ENCODE peak calls at places on chromosomes 1 and 21, in six cellular contexts. M, J, A, X, D and G are unnamed samples.

GRCh38 chr1:39272027-39272790 is 67.7 kb downstream of the MACF1 start:
- DNase-seq in M (no peak), J (no peak), A (no peak), X (no peak), D (no peak), G (peak)

GRCh38 chr1:205505791-205506190 is 1.3 kb downstream of the CDK18 start:
- DNase-seq in M (no peak), J (peak), A (no peak), X (no peak), D (peak), G (no peak)

GRCh38 chr21:14453339-14453738 is 70.4 kb upstream of the HSPA13 start:
- DNase-seq in M (no peak), J (no peak), A (no peak), X (no peak), D (no peak), G (no peak)

GRCh38 chr1:230423261-230423660 is 2.9 kb downstream of the PGBD5 start:
- DNase-seq in M (peak), J (no peak), A (no peak), X (no peak), D (no peak), G (no peak)

GRCh38 chr1:117758444-117759316 is 152.8 kb downstream of the TENT5C start:
- DNase-seq in M (peak), J (peak), A (peak), X (peak), D (peak), G (peak)

GRCh38 chr1:38062361-38063288 is 16.0 kb upstream of the POU3F1 start:
- DNase-seq in M (no peak), J (no peak), A (no peak), X (no peak), D (no peak), G (no peak)

GRCh38 chr21:27047331-27048314 is 80.7 kb upstream of the ADAMTS5 start:
- DNase-seq in M (no peak), J (no peak), A (no peak), X (no peak), D (no peak), G (no peak)

GRCh38 chr1:110559157-110559556 is 40.2 kb upstream of the KCNA10 start:
- DNase-seq in M (no peak), J (no peak), A (no peak), X (no peak), D (no peak), G (no peak)

GRCh38 chr1:65423884-65424655 is 3.6 kb downstream of the LEPR start:
- DNase-seq in M (no peak), J (no peak), A (no peak), X (no peak), D (no peak), G (no peak)

GRCh38 chr1:41861509-41862410 is 57.0 kb downstream of the HIVEP3 start:
- DNase-seq in M (no peak), J (no peak), A (no peak), X (no peak), D (no peak), G (no peak)

GRCh38 chr1:17060129-17060868 is 6.5 kb upstream of the SDHB start:
- DNase-seq in M (peak), J (no peak), A (no peak), X (no peak), D (no peak), G (no peak)

DNA sequence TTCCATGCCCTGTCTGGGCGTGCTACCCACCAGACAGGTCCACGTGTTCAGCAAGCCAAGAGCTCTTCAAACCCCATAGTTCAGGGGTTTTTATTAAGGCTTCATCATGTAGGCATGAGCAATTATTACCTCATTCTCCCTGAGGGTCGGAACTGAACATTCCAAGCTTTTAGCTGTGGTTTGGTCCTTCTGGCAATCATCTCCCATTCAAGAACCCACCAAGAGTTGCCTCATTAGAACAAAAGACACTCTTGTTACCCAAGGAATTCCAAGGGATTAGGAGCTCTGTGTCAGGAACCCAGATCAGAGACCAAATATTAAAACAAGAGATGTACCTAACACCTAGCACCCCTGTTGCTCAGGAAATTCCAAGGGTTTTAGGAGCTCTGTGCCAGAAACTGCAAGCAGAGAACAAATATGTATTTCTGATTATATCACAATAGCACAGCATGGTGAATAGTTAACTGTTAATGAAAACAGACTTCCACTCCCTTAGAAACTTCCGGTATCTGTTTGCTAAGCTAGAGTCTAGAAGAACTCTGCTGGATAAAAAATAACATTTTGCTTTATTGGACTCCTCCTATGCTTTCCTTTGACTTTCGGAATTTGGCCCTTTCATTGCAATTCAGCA is 201.2 kb upstream of the L1TD1 start:
- DNase-seq in M (no peak), J (no peak), A (no peak), X (no peak), D (no peak), G (no peak)
- H3K27ac ChIP-seq in M (no peak), J (no peak), A (no peak), X (no peak), D (no peak), G (no peak)

GRCh38 chr1:114088392-114089299 is 65.0 kb downstream of the SYT6 start:
- DNase-seq in M (peak), J (no peak), A (no peak), X (no peak), D (no peak), G (peak)
- H3K27ac ChIP-seq in M (peak), J (no peak), A (no peak), X (no peak), D (no peak), G (no peak)

GRCh38 chr1:27111771-27112573 is 43.0 kb downstream of the SLC9A1 start:
- DNase-seq in M (no peak), J (peak), A (peak), X (peak), D (peak), G (no peak)
- H3K27ac ChIP-seq in M (no peak), J (peak), A (peak), X (no peak), D (peak), G (peak)

GRCh38 chr1:55216078-55216477 is 914 bp upstream of the USP24 start:
- DNase-seq in M (peak), J (peak), A (no peak), X (no peak), D (no peak), G (no peak)

GRCh38 chr1:55214903-55215193 is 316 bp downstream of the USP24 start:
- DNase-seq in M (peak), J (peak), A (peak), X (peak), D (peak), G (peak)

GRCh38 chr1:55215194-55216021 is at the start of gene USP24:
- DNase-seq in M (peak), J (peak), A (peak), X (peak), D (peak), G (peak)

GRCh38 chr1:55214214-55214902 is 806 bp downstream of the USP24 start:
- DNase-seq in M (peak), J (peak), A (peak), X (peak), D (peak), G (peak)

GRCh38 chr1:55217226-55217996 is 2.2 kb upstream of the USP24 start:
- DNase-seq in M (no peak), J (peak), A (no peak), X (no peak), D (no peak), G (no peak)
- H3K27ac ChIP-seq in M (no peak), J (peak), A (no peak), X (no peak), D (peak), G (no peak)

GRCh38 chr1:43147625-43148319 is 24.3 kb downstream of the EBNA1BP2 start:
- DNase-seq in M (peak), J (peak), A (peak), X (peak), D (peak), G (peak)
- H3K27ac ChIP-seq in M (no peak), J (no peak), A (no peak), X (peak), D (no peak), G (no peak)

GRCh38 chr1:155091071-155092051 is 12.7 kb downstream of the EFNA3 start:
- DNase-seq in M (peak), J (peak), A (peak), X (peak), D (peak), G (peak)

GRCh38 chr1:155092641-155093040 is 14.0 kb downstream of the EFNA3 start:
- DNase-seq in M (no peak), J (no peak), A (no peak), X (no peak), D (no peak), G (no peak)

GRCh38 chr1:155094622-155094948 is 15.9 kb downstream of the EFNA3 start:
- DNase-seq in M (no peak), J (no peak), A (no peak), X (no peak), D (no peak), G (no peak)

GRCh38 chr1:155092131-155092530 is 13.5 kb downstream of the EFNA3 start:
- DNase-seq in M (no peak), J (no peak), A (no peak), X (no peak), D (no peak), G (no peak)

DNA sequence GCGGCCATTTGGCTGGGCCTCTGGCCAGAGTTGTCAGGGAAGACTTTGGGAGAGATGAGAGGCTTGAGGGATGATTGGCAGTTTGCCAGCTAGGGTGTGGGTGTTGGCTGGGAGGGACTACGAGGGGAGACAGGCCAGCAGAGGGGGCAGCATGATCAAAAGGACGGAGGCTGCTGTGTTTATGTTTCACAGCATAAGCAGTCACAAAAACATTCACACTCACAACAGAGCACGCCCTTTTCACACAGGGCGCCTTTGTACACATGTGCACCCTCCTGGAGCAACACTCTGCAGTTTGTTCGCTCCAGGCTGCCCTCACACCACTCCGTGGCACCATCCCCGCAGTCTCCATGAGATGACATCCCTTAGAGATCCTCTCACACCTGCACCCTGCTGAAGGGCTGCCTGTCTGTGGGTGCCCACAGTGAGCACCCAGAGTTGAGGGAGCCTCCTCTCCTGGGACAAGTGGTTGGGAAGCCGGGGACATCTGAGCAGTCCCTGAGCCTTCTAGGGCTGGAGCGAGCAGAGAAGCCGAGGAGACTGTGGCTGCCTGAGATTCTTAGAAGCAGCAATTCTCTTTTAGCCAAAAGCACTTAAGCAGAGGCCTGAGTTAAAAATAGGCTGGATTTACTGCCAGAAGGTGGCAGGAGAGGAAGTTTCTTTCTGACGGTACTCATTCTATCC is 15.4 kb downstream of the EFNA3 start:
- DNase-seq in M (peak), J (peak), A (peak), X (peak), D (peak), G (peak)
- H3K27ac ChIP-seq in M (no peak), J (no peak), A (peak), X (peak), D (peak), G (no peak)

DNA sequence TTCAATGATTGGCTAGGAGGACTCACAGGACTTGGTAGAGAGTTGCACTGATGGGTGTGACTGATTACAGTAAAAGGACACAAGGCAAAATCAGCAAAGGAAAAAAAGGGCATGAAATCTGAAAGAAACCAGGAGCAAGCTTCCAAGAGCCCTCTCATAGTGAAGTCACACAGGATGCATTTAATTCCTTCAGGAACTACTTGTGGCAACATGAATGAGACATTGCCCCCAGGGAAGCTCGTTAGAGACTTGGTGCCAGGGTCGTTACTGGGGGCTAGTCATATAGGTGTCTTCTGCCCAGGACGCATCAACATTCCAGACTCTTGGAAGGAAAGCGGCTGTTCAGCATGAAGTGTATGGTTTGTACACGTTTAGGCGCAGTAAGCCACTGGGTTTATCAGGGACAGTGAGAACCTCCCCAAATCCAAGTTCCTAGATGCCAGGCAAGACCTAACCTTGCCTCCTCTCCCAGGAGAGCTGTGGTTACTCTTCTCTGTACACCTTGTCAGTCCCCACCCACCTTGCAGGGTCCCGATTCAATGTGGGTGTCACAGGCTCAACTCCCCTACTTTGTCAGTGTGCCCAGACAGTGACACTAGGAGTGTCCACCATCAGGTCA is 26.0 kb upstream of the C2CD2 start:
- DNase-seq in M (no peak), J (peak), A (no peak), X (no peak), D (no peak), G (no peak)
- H3K27ac ChIP-seq in M (no peak), J (no peak), A (no peak), X (no peak), D (no peak), G (no peak)